ENCODE peak calls at places on chromosomes 11 and 22, in six cellular contexts. One of them, this sample, is unnamed.

GRCh38 chr11:96748639-96749370 is 359.0 kb downstream of the JRKL start:
- DNase-seq in HFF-Myc: peak; percentile 32
- DNase-seq in HFFc6: peak; percentile 69
- DNase-seq in mammary epithelial cell: peak; percentile 23
- DNase-seq in A549: no peak
- DNase-seq in mucosa of descending colon: no peak
- DNase-seq in this sample: peak; percentile 55

GRCh38 chr11:117384045-117384444 is 56.4 kb downstream of the CEP164 start:
- DNase-seq in HFF-Myc: peak; percentile 40
- DNase-seq in HFFc6: peak; percentile 95
- DNase-seq in mammary epithelial cell: peak; percentile 87
- DNase-seq in A549: peak; percentile 23
- DNase-seq in mucosa of descending colon: no peak
- DNase-seq in this sample: peak; percentile 96

GRCh38 chr11:60959445-60959844 is 7.5 kb upstream of the SLC15A3 start:
- DNase-seq in HFF-Myc: no peak
- DNase-seq in HFFc6: peak; percentile 44
- DNase-seq in mammary epithelial cell: no peak
- DNase-seq in A549: no peak
- DNase-seq in mucosa of descending colon: no peak
- DNase-seq in this sample: peak; percentile 31

GRCh38 chr11:39641749-39642148 is 1817.7 kb downstream of the LRRC4C start:
- DNase-seq in HFF-Myc: no peak
- DNase-seq in HFFc6: no peak
- DNase-seq in mammary epithelial cell: no peak
- DNase-seq in A549: no peak
- DNase-seq in mucosa of descending colon: no peak
- DNase-seq in this sample: no peak

GRCh38 chr11:27722117-27722844 is 22.0 kb upstream of the BDNF start:
- DNase-seq in HFF-Myc: no peak
- DNase-seq in HFFc6: peak; percentile 50
- DNase-seq in mammary epithelial cell: peak; percentile 49
- DNase-seq in A549: no peak
- DNase-seq in mucosa of descending colon: no peak
- DNase-seq in this sample: no peak

GRCh38 chr11:12478743-12479142 is 101.4 kb downstream of the PARVA start:
- DNase-seq in HFF-Myc: peak; percentile 58
- DNase-seq in HFFc6: peak; percentile 57
- DNase-seq in mammary epithelial cell: peak; percentile 92
- DNase-seq in A549: no peak
- DNase-seq in mucosa of descending colon: no peak
- DNase-seq in this sample: peak; percentile 77

GRCh38 chr11:19929655-19930054 is 217.0 kb downstream of the NAV2 start:
- DNase-seq in HFF-Myc: no peak
- DNase-seq in HFFc6: peak; percentile 34
- DNase-seq in mammary epithelial cell: no peak
- DNase-seq in A549: no peak
- DNase-seq in mucosa of descending colon: no peak
- DNase-seq in this sample: no peak

GRCh38 chr11:102497061-102497460 is 33.5 kb downstream of the MMP7 start:
- DNase-seq in HFF-Myc: no peak
- DNase-seq in HFFc6: peak; percentile 10
- DNase-seq in mammary epithelial cell: no peak
- DNase-seq in A549: no peak
- DNase-seq in mucosa of descending colon: no peak
- DNase-seq in this sample: peak; percentile 30

GRCh38 chr11:61328351-61328750 is 4.6 kb downstream of the DDB1 start:
- DNase-seq in HFF-Myc: no peak
- DNase-seq in HFFc6: no peak
- DNase-seq in mammary epithelial cell: no peak
- DNase-seq in A549: no peak
- DNase-seq in mucosa of descending colon: no peak
- DNase-seq in this sample: no peak

GRCh38 chr22:35970601-35971417 is 57.8 kb downstream of the RBFOX2 start:
- DNase-seq in HFF-Myc: no peak
- DNase-seq in HFFc6: no peak
- DNase-seq in mammary epithelial cell: no peak
- DNase-seq in A549: no peak
- DNase-seq in mucosa of descending colon: no peak
- DNase-seq in this sample: no peak

DNA sequence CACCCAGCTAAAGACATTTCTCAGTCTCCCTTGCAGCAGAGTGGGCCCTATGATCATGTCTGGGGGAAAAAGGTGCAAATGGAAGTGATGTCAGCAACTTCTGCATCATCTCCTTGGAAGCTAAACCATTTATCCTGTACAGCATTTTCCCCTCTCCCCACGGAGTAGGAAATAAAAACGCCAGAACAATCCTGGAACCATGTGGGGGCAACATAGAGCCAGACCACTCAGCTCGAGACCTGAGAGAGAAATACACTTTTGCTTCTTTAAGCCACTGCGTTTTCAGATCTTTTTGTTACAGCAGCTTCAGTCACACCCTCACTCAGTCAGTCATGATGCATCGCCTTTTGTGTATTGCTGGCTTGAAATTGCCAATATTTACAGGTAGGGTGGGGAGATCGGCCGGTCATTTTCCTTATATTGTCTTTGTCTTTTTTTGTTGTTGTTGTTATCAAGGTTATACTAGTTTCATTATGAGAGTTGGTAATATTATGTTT is 9.1 kb upstream of the RAC2 start:
- DNase-seq in HFF-Myc: no peak
- DNase-seq in HFFc6: no peak
- DNase-seq in mammary epithelial cell: no peak
- DNase-seq in A549: no peak
- DNase-seq in mucosa of descending colon: no peak
- DNase-seq in this sample: no peak
- TF ChIP-seq CTCF in HFF-Myc: peak; percentile 25
- TF ChIP-seq CTCF in HFFc6: peak; percentile 25
- TF ChIP-seq CTCF in mammary epithelial cell: no peak
- TF ChIP-seq CTCF in A549: no peak
- TF ChIP-seq CTCF in mucosa of descending colon: no peak
- TF ChIP-seq CTCF in this sample: peak; percentile 3

DNA sequence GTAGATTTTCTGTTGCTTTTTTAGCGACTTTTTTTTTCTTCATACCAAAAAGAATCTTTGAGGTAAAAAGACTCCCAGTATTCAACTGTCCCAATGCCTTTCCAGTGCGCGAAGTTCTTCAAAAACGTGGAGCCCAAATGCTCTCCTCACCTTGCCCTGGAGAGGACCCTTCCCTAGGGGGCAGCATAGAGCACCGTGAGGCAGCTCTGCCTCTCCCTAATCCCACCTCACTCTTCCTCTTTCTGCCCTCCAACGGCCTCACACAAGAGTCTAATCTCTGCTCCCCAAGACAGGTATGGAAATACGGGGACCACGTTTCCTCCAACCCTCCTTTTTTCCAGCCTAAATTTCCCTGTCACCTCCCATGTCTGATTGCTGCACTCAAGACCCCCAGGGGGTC is 117.5 kb upstream of the ALX4 start:
- DNase-seq in HFF-Myc: no peak
- DNase-seq in HFFc6: no peak
- DNase-seq in mammary epithelial cell: no peak
- DNase-seq in A549: peak; percentile 8
- DNase-seq in mucosa of descending colon: no peak
- DNase-seq in this sample: no peak
- TF ChIP-seq CTCF in HFF-Myc: peak; percentile 54
- TF ChIP-seq CTCF in HFFc6: peak; percentile 45
- TF ChIP-seq CTCF in mammary epithelial cell: no peak
- TF ChIP-seq CTCF in A549: peak; percentile 40
- TF ChIP-seq CTCF in mucosa of descending colon: no peak
- TF ChIP-seq CTCF in this sample: peak; percentile 5

GRCh38 chr11:90286640-90287039 is 63.8 kb upstream of the CHORDC1 start:
- DNase-seq in HFF-Myc: no peak
- DNase-seq in HFFc6: no peak
- DNase-seq in mammary epithelial cell: no peak
- DNase-seq in A549: no peak
- DNase-seq in mucosa of descending colon: no peak
- DNase-seq in this sample: no peak

GRCh38 chr11:90294091-90294490 is 71.2 kb upstream of the CHORDC1 start:
- DNase-seq in HFF-Myc: no peak
- DNase-seq in HFFc6: no peak
- DNase-seq in mammary epithelial cell: no peak
- DNase-seq in A549: no peak
- DNase-seq in mucosa of descending colon: no peak
- DNase-seq in this sample: no peak

GRCh38 chr11:90288207-90288821 is 65.5 kb upstream of the CHORDC1 start:
- DNase-seq in HFF-Myc: no peak
- DNase-seq in HFFc6: peak; percentile 0
- DNase-seq in mammary epithelial cell: peak; percentile 3
- DNase-seq in A549: peak; percentile 40
- DNase-seq in mucosa of descending colon: no peak
- DNase-seq in this sample: no peak
- TF ChIP-seq CTCF in HFF-Myc: peak; percentile 8
- TF ChIP-seq CTCF in HFFc6: peak; percentile 75
- TF ChIP-seq CTCF in mammary epithelial cell: peak; percentile 54
- TF ChIP-seq CTCF in A549: peak; percentile 69
- TF ChIP-seq CTCF in mucosa of descending colon: no peak
- TF ChIP-seq CTCF in this sample: peak; percentile 34

DNA sequence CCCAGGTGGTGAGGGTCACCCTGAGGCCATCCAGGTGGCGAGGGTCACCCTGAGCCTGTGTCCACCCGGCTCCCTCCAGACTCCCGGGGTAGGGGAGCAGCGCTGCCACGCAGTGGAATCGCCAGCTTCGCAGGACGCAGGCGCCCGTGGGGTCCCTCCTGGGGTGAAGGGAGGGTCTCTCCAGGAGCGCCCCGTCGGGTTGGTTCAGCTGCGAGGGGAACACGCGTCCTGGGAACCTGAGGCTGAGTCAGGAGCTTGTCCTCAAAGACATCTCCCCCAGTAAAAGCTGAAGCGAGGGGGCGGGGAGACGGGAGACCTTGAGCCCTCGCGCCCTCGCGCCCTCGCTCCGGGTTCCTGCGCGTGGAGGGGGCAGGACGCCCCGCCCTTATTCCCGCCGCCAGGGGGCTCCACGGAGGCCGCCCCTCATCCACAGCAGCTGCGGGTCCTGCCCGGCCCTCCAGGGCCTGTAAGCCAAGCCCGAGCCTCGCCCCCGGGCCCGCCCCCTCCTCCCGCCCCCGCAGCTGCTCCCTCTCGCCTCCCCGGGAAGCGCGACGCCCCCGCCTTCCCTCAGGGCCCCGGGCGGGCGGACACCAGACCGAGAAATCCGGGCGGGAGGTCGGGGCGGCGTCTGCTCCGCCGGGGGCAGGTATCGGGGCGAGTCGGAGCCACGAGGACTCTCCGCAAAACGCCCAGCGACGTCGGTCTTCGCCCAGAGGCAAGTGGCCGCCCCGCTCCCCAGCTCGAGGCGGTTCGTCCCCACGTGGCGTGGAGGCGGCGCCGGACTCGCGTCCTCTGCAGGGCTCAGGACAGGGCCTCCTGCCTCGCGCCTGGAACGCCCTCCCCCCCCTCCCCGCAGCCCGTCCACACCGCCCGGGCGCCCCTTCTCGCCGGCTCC is 22.8 kb downstream of the PIM3 start:
- DNase-seq in HFF-Myc: no peak
- DNase-seq in HFFc6: no peak
- DNase-seq in mammary epithelial cell: no peak
- DNase-seq in A549: no peak
- DNase-seq in mucosa of descending colon: peak; percentile 53
- DNase-seq in this sample: no peak
- TF ChIP-seq CTCF in HFF-Myc: peak; percentile 28
- TF ChIP-seq CTCF in HFFc6: peak; percentile 66
- TF ChIP-seq CTCF in mammary epithelial cell: no peak
- TF ChIP-seq CTCF in A549: peak; percentile 18
- TF ChIP-seq CTCF in mucosa of descending colon: no peak
- TF ChIP-seq CTCF in this sample: peak; percentile 7

GRCh38 chr11:44993971-44994705 is 43.5 kb upstream of the TP53I11 start:
- DNase-seq in HFF-Myc: no peak
- DNase-seq in HFFc6: no peak
- DNase-seq in mammary epithelial cell: no peak
- DNase-seq in A549: no peak
- DNase-seq in mucosa of descending colon: no peak
- DNase-seq in this sample: no peak

GRCh38 chr11:44992774-44993173 is 42.1 kb upstream of the TP53I11 start:
- DNase-seq in HFF-Myc: no peak
- DNase-seq in HFFc6: no peak
- DNase-seq in mammary epithelial cell: no peak
- DNase-seq in A549: no peak
- DNase-seq in mucosa of descending colon: no peak
- DNase-seq in this sample: no peak

GRCh38 chr11:44997566-44997965 is 46.9 kb upstream of the TP53I11 start:
- DNase-seq in HFF-Myc: no peak
- DNase-seq in HFFc6: no peak
- DNase-seq in mammary epithelial cell: no peak
- DNase-seq in A549: no peak
- DNase-seq in mucosa of descending colon: no peak
- DNase-seq in this sample: no peak

GRCh38 chr11:44992181-44992582 is 41.5 kb upstream of the TP53I11 start:
- DNase-seq in HFF-Myc: no peak
- DNase-seq in HFFc6: no peak
- DNase-seq in mammary epithelial cell: no peak
- DNase-seq in A549: no peak
- DNase-seq in mucosa of descending colon: no peak
- DNase-seq in this sample: no peak

DNA sequence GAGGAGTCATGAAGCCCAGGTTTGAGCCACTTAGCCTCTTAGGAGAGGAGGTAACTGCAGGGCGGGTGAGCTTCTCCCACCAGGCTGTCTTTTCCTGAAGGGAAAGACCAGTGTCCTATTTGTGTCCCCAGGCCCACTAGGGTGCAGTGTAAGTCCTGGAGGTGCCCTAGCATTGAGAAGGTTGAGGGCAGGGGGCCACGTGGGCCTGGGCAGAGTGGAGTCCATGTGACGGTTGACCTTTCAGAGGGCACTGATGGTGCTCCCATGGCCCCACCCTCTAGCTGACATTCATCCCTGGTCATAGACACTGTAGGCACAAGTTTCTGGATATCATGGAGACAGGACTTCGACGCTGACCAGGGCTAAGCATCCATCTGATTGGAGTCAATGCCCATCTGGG is 44.1 kb upstream of the TP53I11 start:
- DNase-seq in HFF-Myc: no peak
- DNase-seq in HFFc6: no peak
- DNase-seq in mammary epithelial cell: no peak
- DNase-seq in A549: no peak
- DNase-seq in mucosa of descending colon: no peak
- DNase-seq in this sample: no peak
- TF ChIP-seq CTCF in HFF-Myc: no peak
- TF ChIP-seq CTCF in HFFc6: no peak
- TF ChIP-seq CTCF in mammary epithelial cell: no peak
- TF ChIP-seq CTCF in A549: no peak
- TF ChIP-seq CTCF in mucosa of descending colon: no peak
- TF ChIP-seq CTCF in this sample: no peak

DNA sequence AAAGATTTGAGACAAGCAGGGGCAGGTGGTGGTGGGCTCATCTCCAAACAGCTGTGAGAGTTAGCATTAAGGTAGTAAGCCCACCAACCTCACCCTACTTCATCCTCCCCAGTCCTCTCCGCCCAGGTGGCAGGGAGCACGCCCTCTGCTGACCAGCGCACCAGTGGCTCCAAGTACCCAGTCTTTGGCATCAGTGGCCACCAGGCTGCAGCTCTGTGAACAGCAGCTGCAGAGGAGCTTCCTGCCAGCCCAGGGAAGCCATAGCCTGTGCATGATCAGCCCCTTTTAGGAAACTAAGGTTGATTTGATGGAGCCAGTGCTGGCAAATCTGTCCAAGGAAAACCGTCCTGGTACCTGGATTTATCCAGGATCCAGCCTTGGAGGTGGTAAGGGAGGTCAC is 21.7 kb downstream of the CAVIN3 start:
- DNase-seq in HFF-Myc: no peak
- DNase-seq in HFFc6: peak; percentile 45
- DNase-seq in mammary epithelial cell: peak; percentile 28
- DNase-seq in A549: peak; percentile 72
- DNase-seq in mucosa of descending colon: no peak
- DNase-seq in this sample: peak; percentile 62
- TF ChIP-seq CTCF in HFF-Myc: peak; percentile 58
- TF ChIP-seq CTCF in HFFc6: peak; percentile 75
- TF ChIP-seq CTCF in mammary epithelial cell: peak; percentile 59
- TF ChIP-seq CTCF in A549: peak; percentile 50
- TF ChIP-seq CTCF in mucosa of descending colon: no peak
- TF ChIP-seq CTCF in this sample: peak; percentile 68

This sample was measured in foreskin fibroblast.